ENCODE peak calls at places on chromosomes 3 and 15, in four cellular contexts. E is sigmoid colon, Y is ovary, V is AG09309. H is an unnamed sample.

GRCh38 chr3:8166013-8166412 is 335.6 kb upstream of the LMCD1 start:
- DNase-seq in E (no peak), Y (no peak), V (no peak), H (no peak)

GRCh38 chr15:32878849-32879795 is 161.3 kb downstream of the GREM1 start:
- DNase-seq in E (no peak), Y (no peak), V (no peak), H (no peak)

GRCh38 chr3:170572665-170573253 is 13.1 kb downstream of the SLC7A14 start:
- DNase-seq in E (no peak), Y (no peak), V (peak), H (peak)

GRCh38 chr3:197407526-197407925 is 109.1 kb upstream of the DLG1 start:
- DNase-seq in E (no peak), Y (no peak), V (no peak), H (no peak)

GRCh38 chr15:42148808-42149492 is 7.5 kb downstream of the PLA2G4F start:
- DNase-seq in E (no peak), Y (no peak), V (no peak), H (no peak)

GRCh38 chr15:65846120-65846519 is 23.2 kb upstream of the RAB11A start:
- DNase-seq in E (no peak), Y (no peak), V (no peak), H (no peak)

GRCh38 chr3:173395412-173396181 is 1.9 kb upstream of the NLGN1 start:
- DNase-seq in E (peak), Y (peak), V (peak), H (peak)

GRCh38 chr3:26236991-26237682 is 385.4 kb upstream of the LRRC3B start:
- DNase-seq in E (no peak), Y (no peak), V (no peak), H (no peak)

GRCh38 chr3:160869825-160870224 is 113.8 kb downstream of the PPM1L start:
- DNase-seq in E (no peak), Y (no peak), V (no peak), H (peak)

GRCh38 chr15:98903377-98904018 is 104.1 kb downstream of the PGPEP1L start:
- DNase-seq in E (no peak), Y (no peak), V (no peak), H (peak)

GRCh38 chr3:119184808-119185690 is 11.7 kb downstream of the UPK1B start:
- DNase-seq in E (no peak), Y (no peak), V (peak), H (peak)

GRCh38 chr3:12902181-12902999 is 61.0 kb upstream of the RPL32 start:
- DNase-seq in E (no peak), Y (no peak), V (no peak), H (no peak)

GRCh38 chr3:57856675-57857074 is 100.6 kb downstream of the SLMAP start:
- DNase-seq in E (no peak), Y (no peak), V (no peak), H (peak)

GRCh38 chr15:67916051-67916374 is 76.2 kb upstream of the RNU6-1 start:
- DNase-seq in E (no peak), Y (no peak), V (no peak), H (no peak)

GRCh38 chr3:47663630-47664240 is 85.1 kb upstream of the CSPG5 start:
- DNase-seq in E (no peak), Y (no peak), V (no peak), H (no peak)

GRCh38 chr3:139561959-139562676 is 22.6 kb upstream of the RBP1 start:
- DNase-seq in E (no peak), Y (peak), V (no peak), H (peak)

GRCh38 chr15:53522878-53523455 is 236.5 kb downstream of the WDR72 start:
- DNase-seq in E (no peak), Y (no peak), V (no peak), H (no peak)

GRCh38 chr3:18237251-18238005 is 187.7 kb downstream of the SATB1 start:
- DNase-seq in E (no peak), Y (no peak), V (peak), H (peak)

GRCh38 chr3:72343078-72343477 is 505.2 kb downstream of the SHQ1 start:
- DNase-seq in E (no peak), Y (no peak), V (peak), H (no peak)

GRCh38 chr15:22915866-22916515 is 64.2 kb downstream of the CYFIP1 start:
- DNase-seq in E (no peak), Y (no peak), V (no peak), H (no peak)

GRCh38 chr3:107794664-107795443 is 272.1 kb downstream of the BBX start:
- DNase-seq in E (no peak), Y (no peak), V (no peak), H (peak)

GRCh38 chr3:33831053-33831452 is 32.6 kb downstream of the PDCD6IP start:
- DNase-seq in E (no peak), Y (no peak), V (peak), H (no peak)

GRCh38 chr3:46395210-46395661 is 11.6 kb downstream of the CCR5AS start:
- DNase-seq in E (no peak), Y (no peak), V (no peak), H (peak)

GRCh38 chr3:169241928-169242751 is 421.4 kb downstream of the MECOM start:
- DNase-seq in E (peak), Y (no peak), V (no peak), H (peak)

GRCh38 chr3:138407236-138407907 is 27.0 kb upstream of the ESYT3 start:
- DNase-seq in E (no peak), Y (no peak), V (no peak), H (no peak)

GRCh38 chr3:138409171-138409570 is 25.2 kb upstream of the ESYT3 start:
- DNase-seq in E (no peak), Y (no peak), V (no peak), H (no peak)

GRCh38 chr3:138408751-138409161 is 25.7 kb upstream of the ESYT3 start:
- DNase-seq in E (no peak), Y (no peak), V (no peak), H (no peak)

GRCh38 chr3:138417559-138417982 is 16.8 kb upstream of the ESYT3 start:
- DNase-seq in E (peak), Y (peak), V (peak), H (peak)

GRCh38 chr3:138412821-138413531 is 21.4 kb upstream of the ESYT3 start:
- DNase-seq in E (no peak), Y (no peak), V (no peak), H (peak)
- TF ChIP-seq CTCF in E (no peak), Y (no peak), V (no peak), H (no peak)

DNA sequence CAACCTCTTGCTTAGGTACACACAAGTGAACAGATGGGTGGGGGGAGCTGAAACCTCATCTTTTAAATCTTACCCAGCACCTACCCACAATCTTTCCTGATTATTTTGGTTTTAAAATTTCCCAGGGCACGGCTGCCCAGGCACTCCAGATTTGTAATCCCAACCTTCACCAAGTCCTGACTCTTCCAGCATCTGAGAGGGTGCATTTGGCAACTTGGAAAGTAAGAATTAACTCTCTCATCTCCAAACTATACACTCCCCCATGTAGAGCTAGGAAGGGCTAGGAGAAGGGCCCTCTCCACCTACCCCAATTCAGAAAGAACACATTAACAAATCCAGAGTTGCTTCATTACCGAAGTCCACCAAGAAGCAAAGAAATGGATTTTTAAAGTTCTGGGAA is 41.7 kb upstream of the PRICKLE2 start:
- DNase-seq in E (no peak), Y (no peak), V (no peak), H (peak)
- H3K4me3 ChIP-seq in E (peak), Y (peak), V (peak), H (peak)

GRCh38 chr15:78875107-78875914 is 2.6 kb downstream of the MORF4L1 start:
- DNase-seq in E (no peak), Y (peak), V (no peak), H (peak)

GRCh38 chr15:78872155-78872971 is at the start of gene MORF4L1:
- DNase-seq in E (peak), Y (peak), V (peak), H (peak)

GRCh38 chr15:78868366-78868765 is 4.3 kb upstream of the MORF4L1 start:
- DNase-seq in E (no peak), Y (no peak), V (no peak), H (no peak)

GRCh38 chr15:78873796-78874761 is 1.4 kb downstream of the MORF4L1 start:
- DNase-seq in E (no peak), Y (peak), V (no peak), H (peak)

DNA sequence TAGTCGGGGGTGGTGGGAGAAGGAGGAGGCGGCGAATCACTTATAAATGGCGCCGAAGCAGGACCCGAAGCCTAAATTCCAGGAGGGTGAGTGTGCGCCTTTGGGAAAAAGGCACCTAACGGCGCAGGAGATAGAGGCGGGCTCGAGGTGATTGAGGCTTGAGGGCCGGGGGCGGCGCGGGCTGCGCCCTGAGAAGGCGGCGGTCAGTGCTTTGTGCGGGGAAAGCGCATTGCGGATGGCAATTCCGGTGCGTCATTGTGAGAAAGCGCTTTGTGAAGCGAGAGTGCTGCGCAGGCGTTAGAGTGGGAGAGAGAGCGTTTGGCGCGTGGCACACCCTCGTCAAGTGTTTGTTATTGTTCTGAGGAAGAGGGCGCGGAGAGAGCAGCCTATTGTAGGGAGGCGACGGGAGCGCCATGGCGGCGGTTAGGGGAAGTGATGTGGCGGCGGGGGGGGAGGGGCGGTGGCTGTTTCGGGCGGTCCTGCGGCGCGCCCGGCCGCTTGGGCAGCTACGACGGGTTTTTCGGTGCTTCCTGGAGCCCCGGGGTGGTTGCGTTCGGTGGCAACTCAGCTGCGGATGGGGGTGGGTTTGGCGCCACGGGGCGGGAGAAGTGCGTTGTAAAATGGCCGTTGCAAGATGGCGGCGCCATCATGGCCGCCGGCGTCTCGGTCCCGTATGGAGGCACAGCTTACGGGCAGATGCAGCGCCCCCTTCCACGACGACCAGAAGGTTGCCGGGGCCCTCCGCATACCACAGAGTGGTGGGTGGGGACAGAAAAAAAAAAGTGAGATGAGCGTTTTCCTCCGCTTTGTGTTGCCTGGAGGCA is 494 bp downstream of the MORF4L1 start:
- DNase-seq in E (peak), Y (peak), V (peak), H (peak)
- TF ChIP-seq CTCF in E (peak), Y (no peak), V (peak), H (peak)

DNA sequence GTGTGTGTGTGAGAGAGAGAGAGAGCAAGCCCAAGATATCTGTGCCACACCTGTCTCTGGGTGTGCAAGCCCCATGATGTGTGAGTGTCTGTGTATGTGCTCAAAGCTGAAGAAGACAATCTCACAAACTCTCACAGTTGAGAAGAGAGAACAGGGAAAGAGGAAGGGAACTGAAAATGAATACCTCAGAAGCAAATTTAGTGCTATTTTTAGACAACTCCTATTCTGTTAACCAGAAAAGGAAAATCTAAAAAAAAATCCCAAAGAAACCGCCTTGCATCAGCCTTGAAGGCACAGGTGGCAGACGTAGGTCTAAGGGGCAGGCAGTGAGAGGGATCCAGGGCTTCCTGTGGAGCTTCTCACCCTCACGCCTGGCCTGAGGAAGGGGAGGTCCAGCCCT is 47.8 kb downstream of the ATP2B2 start:
- DNase-seq in E (no peak), Y (no peak), V (no peak), H (no peak)
- H3K4me3 ChIP-seq in E (no peak), Y (no peak), V (no peak), H (no peak)